ENCODE peak calls at places on chromosomes 5 and 9, in eight cellular contexts. D, B, E, Q, X, L, K and T are unnamed samples.

GRCh38 chr9:96888591-96888990 is 34.3 kb upstream of the ZNF782 start:
- DNase-seq in X (no peak), D (no peak), B (no peak), K (no peak), Q (no peak), L (no peak), E (no peak), T (no peak)

GRCh38 chr9:113918697-113919390 is 42.7 kb downstream of the ZNF618 start:
- DNase-seq in D (no peak), K (no peak), X (no peak), L (no peak), E (no peak), B (no peak), Q (no peak), T (no peak)

GRCh38 chr5:52922384-52922783 is 66.8 kb upstream of the ITGA2 start:
- DNase-seq in E (no peak), L (peak), X (peak), D (no peak), B (peak), Q (peak), K (no peak), T (no peak)

GRCh38 chr9:93120846-93121315 is 13.2 kb downstream of the NINJ1 start:
- DNase-seq in Q (no peak), K (no peak), E (peak), X (no peak), D (no peak), B (no peak), L (no peak), T (peak)

GRCh38 chr5:143759368-143760136 is 52.4 kb upstream of the HMHB1 start:
- DNase-seq in E (no peak), Q (no peak), B (no peak), K (no peak), X (no peak), L (no peak), D (no peak), T (no peak)

GRCh38 chr9:114733814-114734213 is 51.8 kb upstream of the TEX48 start:
- DNase-seq in Q (no peak), X (no peak), D (no peak), L (peak), B (peak), E (no peak), K (no peak), T (no peak)

GRCh38 chr9:100411472-100412270 is 15.3 kb upstream of the MSANTD3 start:
- DNase-seq in Q (peak), K (peak), B (peak), D (peak), L (peak), E (peak), X (peak), T (peak)

GRCh38 chr5:154435226-154435625 is 10.6 kb upstream of the SAP30L start:
- DNase-seq in L (no peak), Q (no peak), D (no peak), B (no peak), X (no peak), K (no peak), E (no peak), T (no peak)

GRCh38 chr5:32193591-32193990 is 19.5 kb upstream of the GOLPH3 start:
- DNase-seq in K (peak), Q (peak), B (peak), E (peak), D (no peak), L (no peak), X (no peak), T (peak)

GRCh38 chr5:116571568-116572321 is 2.9 kb downstream of the SEMA6A start:
- DNase-seq in B (no peak), D (no peak), L (no peak), K (peak), E (no peak), Q (peak), X (no peak), T (no peak)

GRCh38 chr5:160303690-160304089 is 8.7 kb downstream of the CCNJL start:
- DNase-seq in L (no peak), B (no peak), D (no peak), Q (no peak), K (peak), X (no peak), E (no peak), T (no peak)

GRCh38 chr5:52989781-52990530 is 804 bp downstream of the ITGA2 start:
- DNase-seq in X (no peak), D (peak), E (no peak), B (peak), L (peak), K (peak), Q (peak), T (peak)

GRCh38 chr9:38117646-38118045 is 48.6 kb upstream of the SHB start:
- DNase-seq in L (no peak), K (no peak), Q (no peak), X (no peak), B (no peak), E (no peak), D (no peak), T (no peak)

GRCh38 chr5:146409081-146409671 is 38.0 kb upstream of the TCERG1 start:
- DNase-seq in B (peak), K (no peak), X (no peak), D (no peak), E (no peak), Q (no peak), L (peak), T (no peak)

GRCh38 chr5:5700549-5700948 is 278.1 kb downstream of the ICE1 start:
- DNase-seq in E (no peak), Q (no peak), K (no peak), X (no peak), L (no peak), B (peak), D (no peak), T (no peak)

GRCh38 chr5:109759304-109759703 is 69.6 kb downstream of the MAN2A1 start:
- DNase-seq in D (no peak), L (no peak), E (no peak), B (peak), Q (no peak), K (no peak), X (no peak), T (no peak)

GRCh38 chr9:133162802-133163558 is 734 bp downstream of the GBGT1 start:
- DNase-seq in X (no peak), L (no peak), B (no peak), D (peak), K (no peak), E (no peak), Q (no peak), T (peak)

GRCh38 chr9:20382460-20383071 is 239.7 kb downstream of the MLLT3 start:
- DNase-seq in L (no peak), D (no peak), X (no peak), Q (no peak), E (no peak), B (no peak), K (no peak), T (no peak)

GRCh38 chr5:32707394-32707997 is 3.6 kb upstream of the NPR3 start:
- DNase-seq in Q (no peak), E (no peak), K (no peak), D (peak), X (no peak), B (peak), L (peak), T (no peak)

GRCh38 chr5:93570294-93571110 is 10.5 kb downstream of the NR2F1-AS1 start:
- DNase-seq in K (peak), Q (no peak), B (no peak), X (no peak), E (no peak), L (no peak), D (peak), T (no peak)
- TF ChIP-seq CTCF in K (no peak), Q (no peak), B (no peak), X (no peak), E (no peak), L (no peak), D (no peak), T (no peak)

DNA sequence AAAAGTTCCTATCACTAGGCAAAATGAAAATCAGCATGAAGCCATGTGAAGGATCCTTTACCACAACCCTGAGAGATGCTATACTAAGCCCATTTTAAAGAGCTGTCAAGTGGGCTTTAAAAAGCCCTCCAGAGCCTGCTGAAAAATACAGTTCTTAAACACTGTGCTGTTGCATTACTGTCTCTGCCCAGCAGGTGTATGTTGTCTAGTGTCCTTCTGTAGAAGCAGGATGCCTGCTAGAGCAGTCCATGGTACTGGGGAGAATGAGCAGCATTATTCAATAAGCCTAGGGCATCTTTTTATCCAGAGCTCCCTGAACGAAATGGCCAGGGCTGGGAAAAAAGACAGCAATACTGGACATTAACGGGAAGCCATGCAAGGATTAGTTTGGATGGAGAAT is 126.2 kb upstream of the PLCXD3 start:
- DNase-seq in B (peak), K (peak), Q (peak), D (peak), X (no peak), E (no peak), L (no peak), T (no peak)
- TF ChIP-seq CTCF in B (peak), K (peak), Q (no peak), D (no peak), X (peak), E (peak), L (no peak), T (no peak)

GRCh38 chr5:115296130-115296997 is at the start of gene CCDC112:
- DNase-seq in B (peak), L (peak), X (no peak), E (peak), Q (peak), D (peak), K (peak), T (peak)
- TF ChIP-seq CTCF in B (no peak), L (no peak), X (no peak), E (no peak), Q (no peak), D (no peak), K (no peak), T (no peak)

DNA sequence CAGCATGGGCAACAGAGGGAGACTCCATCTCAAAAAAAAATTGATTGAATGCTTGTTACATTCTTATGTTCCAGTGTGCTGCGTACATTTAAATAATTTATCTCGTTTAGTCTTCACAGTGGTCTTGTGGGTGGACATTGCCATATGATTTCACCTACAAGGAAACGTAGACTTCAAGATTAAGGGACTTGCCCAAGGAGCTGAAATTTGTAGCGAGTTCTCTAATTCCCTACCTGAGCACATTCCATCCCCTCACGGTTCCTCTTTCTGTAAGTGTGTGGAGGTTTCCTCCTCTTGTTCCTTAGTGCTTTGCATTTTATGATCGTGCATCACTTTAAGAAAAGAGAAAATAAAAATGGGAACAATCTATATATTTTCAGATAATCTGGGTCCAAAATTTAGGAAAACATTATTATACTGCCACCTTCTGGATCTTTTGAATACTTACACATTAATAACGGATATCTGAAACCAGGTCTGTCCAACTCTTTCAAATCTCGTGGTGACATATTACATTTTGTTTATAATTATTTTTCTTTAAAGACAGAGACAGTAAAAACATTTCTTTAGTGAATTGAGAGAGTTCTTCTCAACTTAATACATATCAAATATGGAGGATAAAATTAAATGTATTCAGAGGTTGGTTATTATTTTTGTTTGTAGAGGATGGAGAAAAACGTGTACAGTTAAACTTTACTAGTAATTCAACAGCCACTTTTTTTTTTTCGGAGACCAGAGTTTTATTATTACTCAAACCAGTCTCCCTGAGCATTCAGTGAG is 29.9 kb upstream of the C7 start:
- DNase-seq in Q (no peak), D (peak), E (no peak), K (no peak), L (peak), B (peak), X (no peak), T (no peak)
- TF ChIP-seq CTCF in Q (peak), D (peak), E (peak), K (peak), L (peak), B (peak), X (peak), T (peak)

GRCh38 chr5:141186897-141187512 is at the start of gene PCDHB9:
- DNase-seq in B (peak), X (no peak), Q (peak), E (no peak), L (no peak), K (peak), D (no peak), T (no peak)

GRCh38 chr5:141180313-141180712 is 1.9 kb upstream of the PCDHB16 start:
- DNase-seq in X (no peak), B (no peak), L (no peak), Q (no peak), E (no peak), D (no peak), K (no peak), T (no peak)

GRCh38 chr5:141182248-141182647 is at the start of gene PCDHB16:
- DNase-seq in X (no peak), D (no peak), E (peak), B (peak), K (peak), Q (no peak), L (no peak), T (peak)
- TF ChIP-seq CTCF in X (peak), D (no peak), E (no peak), B (peak), K (peak), Q (no peak), L (peak), T (no peak)

GRCh38 chr9:131095666-131096489 is 453 bp upstream of the AIF1L start:
- DNase-seq in K (peak), D (peak), X (no peak), Q (peak), B (peak), E (no peak), L (peak), T (no peak)
- TF ChIP-seq CTCF in K (no peak), D (no peak), X (no peak), Q (no peak), B (no peak), E (peak), L (no peak), T (no peak)

DNA sequence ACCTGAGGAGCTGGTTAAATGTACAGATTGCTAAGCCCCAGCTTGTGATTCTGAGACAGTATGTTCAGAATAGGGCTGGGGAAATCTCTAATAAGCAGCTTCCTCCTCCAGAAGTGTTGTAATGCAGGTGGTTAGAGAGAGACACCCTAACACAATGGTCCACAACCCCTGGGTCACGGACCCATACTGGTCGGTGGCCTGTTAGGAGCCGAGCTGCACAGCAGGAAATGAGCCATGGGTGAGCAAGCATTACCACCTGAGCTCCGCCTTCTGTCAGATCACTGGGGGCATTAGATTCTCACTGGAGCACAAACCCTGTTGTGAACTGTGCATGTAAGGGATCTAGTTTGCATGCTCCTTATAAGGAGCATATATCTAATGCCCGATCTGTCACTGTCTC is 61.8 kb downstream of the SLC36A1 start:
- DNase-seq in X (no peak), E (no peak), Q (no peak), D (no peak), B (peak), K (no peak), L (peak), T (no peak)
- TF ChIP-seq CTCF in X (no peak), E (no peak), Q (no peak), D (no peak), B (no peak), K (no peak), L (no peak), T (no peak)

DNA sequence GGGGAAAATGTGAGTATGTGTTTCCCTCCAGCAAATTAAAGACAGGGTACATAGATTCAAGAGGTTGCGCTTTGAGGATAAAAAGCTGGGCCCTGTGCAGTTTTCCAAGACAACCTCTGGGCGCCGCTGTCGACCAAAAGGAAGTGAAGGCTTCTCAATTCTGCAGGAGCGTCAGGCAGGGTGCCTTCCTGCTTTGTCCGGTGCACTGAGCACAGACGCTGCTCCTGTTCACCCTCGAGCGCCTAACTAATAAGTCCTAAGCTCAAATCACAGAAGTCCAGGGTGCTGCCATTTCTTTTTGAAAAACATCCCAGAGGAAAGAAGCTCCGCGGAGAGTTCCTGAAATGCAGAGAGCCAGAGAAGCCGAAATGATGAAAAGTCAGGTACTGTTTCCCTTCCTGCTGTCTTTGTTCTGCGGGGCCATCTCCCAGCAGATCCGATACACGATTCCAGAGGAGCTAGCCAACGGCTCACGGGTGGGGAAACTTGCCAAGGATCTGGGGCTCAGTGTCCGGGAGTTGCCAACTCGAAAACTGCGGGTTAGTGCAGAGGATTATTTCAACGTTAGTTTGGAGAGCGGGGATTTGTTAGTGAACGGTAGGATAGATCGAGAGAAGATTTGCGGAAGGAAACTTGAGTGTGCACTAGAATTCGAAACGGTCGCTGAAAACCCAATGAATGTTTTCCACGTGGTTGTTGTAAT is at the start of gene PCDHGB1:
- DNase-seq in B (peak), E (no peak), X (no peak), L (peak), D (peak), Q (no peak), K (peak), T (peak)
- TF ChIP-seq CTCF in B (peak), E (no peak), X (peak), L (peak), D (peak), Q (no peak), K (peak), T (no peak)

GRCh38 chr5:164357405-164358033 is 852.1 kb downstream of the MAT2B start:
- DNase-seq in K (no peak), L (no peak), Q (no peak), B (no peak), X (no peak), E (no peak), D (no peak), T (no peak)
- TF ChIP-seq CTCF in K (no peak), L (no peak), Q (no peak), B (no peak), X (no peak), E (no peak), D (no peak), T (no peak)

GRCh38 chr9:125240649-125240999 is 519 bp downstream of the HSPA5 start:
- DNase-seq in D (peak), K (peak), B (peak), L (no peak), Q (peak), E (no peak), X (no peak), T (peak)

GRCh38 chr9:125241863-125242739 is 958 bp upstream of the HSPA5 start:
- DNase-seq in E (peak), Q (peak), L (no peak), X (no peak), D (no peak), B (no peak), K (peak), T (no peak)

GRCh38 chr9:125239631-125240597 is 1.2 kb downstream of the HSPA5 start:
- DNase-seq in E (no peak), X (no peak), L (no peak), D (no peak), Q (no peak), B (no peak), K (no peak), T (no peak)

GRCh38 chr9:125238915-125239446 is 2.2 kb downstream of the HSPA5 start:
- DNase-seq in E (no peak), L (no peak), D (no peak), Q (no peak), X (no peak), K (no peak), B (no peak), T (no peak)

GRCh38 chr9:125241000-125241862 is at the start of gene HSPA5:
- DNase-seq in Q (peak), B (peak), X (peak), L (peak), K (peak), E (peak), D (peak), T (peak)
- TF ChIP-seq CTCF in Q (no peak), B (no peak), X (peak), L (no peak), K (no peak), E (no peak), D (no peak), T (no peak)